ENCODE peak calls at places on chromosomes 5 and 9, in four cellular contexts. One of them, this sample, is unnamed. For H3K4me1, the result is how much of the 10 kb centered on the place peaks cover.

GRCh38 chr9:116141864-116142561 is 11.6 kb upstream of the PAPPA start:
- DNase-seq in A549: no peak
- DNase-seq in transverse colon: no peak
- DNase-seq in CD4-positive, CD25-positive, alpha-beta regulatory T cell: no peak
- DNase-seq in this sample: no peak

GRCh38 chr9:95190413-95190812 is 127.1 kb downstream of the FANCC start:
- DNase-seq in A549: no peak
- DNase-seq in transverse colon: no peak
- DNase-seq in CD4-positive, CD25-positive, alpha-beta regulatory T cell: no peak
- DNase-seq in this sample: no peak

GRCh38 chr9:118651511-118651910 is 717.7 kb downstream of the BRINP1 start:
- DNase-seq in A549: no peak
- DNase-seq in transverse colon: no peak
- DNase-seq in CD4-positive, CD25-positive, alpha-beta regulatory T cell: no peak
- DNase-seq in this sample: no peak

GRCh38 chr9:7983361-7983974 is 183.9 kb upstream of the DMAC1 start:
- DNase-seq in A549: no peak
- DNase-seq in transverse colon: no peak
- DNase-seq in CD4-positive, CD25-positive, alpha-beta regulatory T cell: no peak
- DNase-seq in this sample: no peak

GRCh38 chr5:71757590-71758543 is 38.8 kb downstream of the CARTPT start:
- DNase-seq in A549: peak
- DNase-seq in transverse colon: peak
- DNase-seq in CD4-positive, CD25-positive, alpha-beta regulatory T cell: peak
- DNase-seq in this sample: peak

GRCh38 chr9:7143801-7144200 is 386.0 kb downstream of the KDM4C start:
- DNase-seq in A549: no peak
- DNase-seq in transverse colon: no peak
- DNase-seq in CD4-positive, CD25-positive, alpha-beta regulatory T cell: no peak
- DNase-seq in this sample: no peak

GRCh38 chr5:74056789-74057164 is 430.8 kb downstream of the ARHGEF28 start:
- DNase-seq in A549: peak
- DNase-seq in transverse colon: peak
- DNase-seq in CD4-positive, CD25-positive, alpha-beta regulatory T cell: peak
- DNase-seq in this sample: no peak

GRCh38 chr9:133375116-133375723 is 640 bp downstream of the SURF4 start:
- DNase-seq in A549: peak
- DNase-seq in transverse colon: peak
- DNase-seq in CD4-positive, CD25-positive, alpha-beta regulatory T cell: no peak
- DNase-seq in this sample: no peak

GRCh38 chr5:173615884-173616576 is 420 bp downstream of the BOD1 start:
- DNase-seq in A549: peak
- DNase-seq in transverse colon: peak
- DNase-seq in CD4-positive, CD25-positive, alpha-beta regulatory T cell: peak
- DNase-seq in this sample: peak

GRCh38 chr9:70218767-70219166 is 40.0 kb upstream of the SMC5 start:
- DNase-seq in A549: no peak
- DNase-seq in transverse colon: no peak
- DNase-seq in CD4-positive, CD25-positive, alpha-beta regulatory T cell: no peak
- DNase-seq in this sample: no peak

GRCh38 chr9:126907058-126907457 is 7.5 kb upstream of the RALGPS1 start:
- DNase-seq in A549: no peak
- DNase-seq in transverse colon: no peak
- DNase-seq in CD4-positive, CD25-positive, alpha-beta regulatory T cell: no peak
- DNase-seq in this sample: no peak

GRCh38 chr5:80054682-80055081 is 19.5 kb downstream of the THBS4 start:
- DNase-seq in A549: no peak
- DNase-seq in transverse colon: no peak
- DNase-seq in CD4-positive, CD25-positive, alpha-beta regulatory T cell: no peak
- DNase-seq in this sample: no peak

GRCh38 chr9:124228516-124228915 is 29.2 kb upstream of the NEK6 start:
- DNase-seq in A549: no peak
- DNase-seq in transverse colon: no peak
- DNase-seq in CD4-positive, CD25-positive, alpha-beta regulatory T cell: no peak
- DNase-seq in this sample: no peak

GRCh38 chr5:69512740-69513260 is 20.2 kb downstream of the OCLN start:
- DNase-seq in A549: no peak
- DNase-seq in transverse colon: no peak
- DNase-seq in CD4-positive, CD25-positive, alpha-beta regulatory T cell: no peak
- DNase-seq in this sample: no peak

GRCh38 chr5:167555771-167556170 is 735.7 kb upstream of the WWC1 start:
- DNase-seq in A549: no peak
- DNase-seq in transverse colon: no peak
- DNase-seq in CD4-positive, CD25-positive, alpha-beta regulatory T cell: no peak
- DNase-seq in this sample: no peak

GRCh38 chr5:146390469-146390868 is 51.8 kb downstream of the POU4F3 start:
- DNase-seq in A549: no peak
- DNase-seq in transverse colon: no peak
- DNase-seq in CD4-positive, CD25-positive, alpha-beta regulatory T cell: no peak
- DNase-seq in this sample: no peak

GRCh38 chr5:36398137-36398536 is 96.4 kb upstream of the RANBP3L start:
- DNase-seq in A549: no peak
- DNase-seq in transverse colon: no peak
- DNase-seq in CD4-positive, CD25-positive, alpha-beta regulatory T cell: no peak
- DNase-seq in this sample: no peak

GRCh38 chr5:58183078-58183885 is 276.6 kb downstream of the PLK2 start:
- DNase-seq in A549: no peak
- DNase-seq in transverse colon: no peak
- DNase-seq in CD4-positive, CD25-positive, alpha-beta regulatory T cell: no peak
- DNase-seq in this sample: no peak

GRCh38 chr5:153632748-153633290 is 142.3 kb downstream of the GRIA1 start:
- DNase-seq in A549: no peak
- DNase-seq in transverse colon: no peak
- DNase-seq in CD4-positive, CD25-positive, alpha-beta regulatory T cell: no peak
- DNase-seq in this sample: no peak

GRCh38 chr5:111603446-111603827 is 91.1 kb upstream of the STARD4 start:
- DNase-seq in A549: no peak
- DNase-seq in transverse colon: no peak
- DNase-seq in CD4-positive, CD25-positive, alpha-beta regulatory T cell: no peak
- DNase-seq in this sample: no peak

GRCh38 chr9:107484117-107484723 is 5.3 kb downstream of the KLF4 start:
- DNase-seq in A549: peak
- DNase-seq in transverse colon: peak
- DNase-seq in CD4-positive, CD25-positive, alpha-beta regulatory T cell: peak
- DNase-seq in this sample: no peak

GRCh38 chr9:130414910-130415746 is 29.6 kb upstream of the ASS1 start:
- DNase-seq in A549: no peak
- DNase-seq in transverse colon: peak
- DNase-seq in CD4-positive, CD25-positive, alpha-beta regulatory T cell: no peak
- DNase-seq in this sample: no peak

GRCh38 chr9:76302947-76303550 is 91.2 kb downstream of the RFK start:
- DNase-seq in A549: peak
- DNase-seq in transverse colon: no peak
- DNase-seq in CD4-positive, CD25-positive, alpha-beta regulatory T cell: peak
- DNase-seq in this sample: peak

GRCh38 chr5:36502608-36503007 is 103.8 kb upstream of the SLC1A3 start:
- DNase-seq in A549: no peak
- DNase-seq in transverse colon: no peak
- DNase-seq in CD4-positive, CD25-positive, alpha-beta regulatory T cell: no peak
- DNase-seq in this sample: no peak

GRCh38 chr9:96818535-96818934 is 35.8 kb downstream of the ZNF782 start:
- DNase-seq in A549: no peak
- DNase-seq in transverse colon: no peak
- DNase-seq in CD4-positive, CD25-positive, alpha-beta regulatory T cell: no peak
- DNase-seq in this sample: no peak

GRCh38 chr9:91776409-91777365 is 173.3 kb downstream of the ROR2 start:
- DNase-seq in A549: no peak
- DNase-seq in transverse colon: no peak
- DNase-seq in CD4-positive, CD25-positive, alpha-beta regulatory T cell: no peak
- DNase-seq in this sample: no peak

GRCh38 chr5:170293273-170293672 is 4.3 kb downstream of the LCP2 start:
- DNase-seq in A549: no peak
- DNase-seq in transverse colon: peak
- DNase-seq in CD4-positive, CD25-positive, alpha-beta regulatory T cell: peak
- DNase-seq in this sample: peak

GRCh38 chr9:129007766-129008468 is 20.2 kb downstream of the SH3GLB2 start:
- DNase-seq in A549: no peak
- DNase-seq in transverse colon: no peak
- DNase-seq in CD4-positive, CD25-positive, alpha-beta regulatory T cell: no peak
- DNase-seq in this sample: no peak

GRCh38 chr9:93826905-93827544 is 128.1 kb downstream of the BARX1 start:
- DNase-seq in A549: no peak
- DNase-seq in transverse colon: no peak
- DNase-seq in CD4-positive, CD25-positive, alpha-beta regulatory T cell: no peak
- DNase-seq in this sample: no peak

GRCh38 chr5:93236807-93237421 is 344.1 kb downstream of the NR2F1-AS1 start:
- DNase-seq in A549: no peak
- DNase-seq in transverse colon: no peak
- DNase-seq in CD4-positive, CD25-positive, alpha-beta regulatory T cell: no peak
- DNase-seq in this sample: no peak

GRCh38 chr5:90555666-90556065 is 2.9 kb upstream of the ADGRV1 start:
- DNase-seq in A549: no peak
- DNase-seq in transverse colon: no peak
- DNase-seq in CD4-positive, CD25-positive, alpha-beta regulatory T cell: no peak
- DNase-seq in this sample: no peak

GRCh38 chr5:90557871-90558270 is 726 bp upstream of the ADGRV1 start:
- DNase-seq in A549: no peak
- DNase-seq in transverse colon: no peak
- DNase-seq in CD4-positive, CD25-positive, alpha-beta regulatory T cell: no peak
- DNase-seq in this sample: no peak

GRCh38 chr5:90557391-90557790 is 1.2 kb upstream of the ADGRV1 start:
- DNase-seq in A549: no peak
- DNase-seq in transverse colon: no peak
- DNase-seq in CD4-positive, CD25-positive, alpha-beta regulatory T cell: no peak
- DNase-seq in this sample: no peak

GRCh38 chr5:90560771-90561170 is 2.2 kb downstream of the ADGRV1 start:
- DNase-seq in A549: no peak
- DNase-seq in transverse colon: no peak
- DNase-seq in CD4-positive, CD25-positive, alpha-beta regulatory T cell: no peak
- DNase-seq in this sample: no peak

GRCh38 chr5:90558344-90559192 is at the start of gene ADGRV1:
- DNase-seq in A549: peak
- DNase-seq in transverse colon: peak
- DNase-seq in CD4-positive, CD25-positive, alpha-beta regulatory T cell: no peak
- DNase-seq in this sample: no peak
- H3K4me3 ChIP-seq in A549: peak
- H3K4me3 ChIP-seq in transverse colon: peak
- H3K4me3 ChIP-seq in CD4-positive, CD25-positive, alpha-beta regulatory T cell: no peak
- H3K4me3 ChIP-seq in this sample: peak

GRCh38 chr9:71822935-71823334 is 54.6 kb upstream of the CEMIP2 start:
- DNase-seq in A549: no peak
- DNase-seq in transverse colon: no peak
- DNase-seq in CD4-positive, CD25-positive, alpha-beta regulatory T cell: no peak
- DNase-seq in this sample: no peak
- H3K4me1 ChIP-seq in A549: under half
- H3K4me1 ChIP-seq in transverse colon: under half
- H3K4me1 ChIP-seq in CD4-positive, CD25-positive, alpha-beta regulatory T cell: under half
- H3K4me1 ChIP-seq in this sample: under half

DNA sequence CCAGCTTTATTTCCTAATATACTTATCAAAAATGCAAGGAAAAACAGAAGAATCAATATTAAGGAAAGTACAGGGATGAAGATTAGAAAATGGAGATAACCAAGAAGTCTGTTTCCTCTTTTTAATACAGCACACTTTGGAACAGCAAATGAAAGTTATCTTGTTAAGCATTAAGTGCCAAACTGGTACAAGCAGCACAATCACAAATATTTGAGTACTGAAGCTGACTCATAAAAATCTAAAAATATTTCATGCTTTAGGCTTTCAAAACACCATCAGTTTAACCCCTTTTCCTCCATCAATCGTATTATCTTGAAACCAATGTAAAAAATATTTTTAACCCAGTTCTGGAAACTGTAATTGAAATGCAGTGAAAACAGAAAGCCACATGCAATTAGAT is 2.7 kb downstream of the FBXW11 start:
- DNase-seq in A549: no peak
- DNase-seq in transverse colon: no peak
- DNase-seq in CD4-positive, CD25-positive, alpha-beta regulatory T cell: peak
- DNase-seq in this sample: no peak
- H3K4me3 ChIP-seq in A549: no peak
- H3K4me3 ChIP-seq in transverse colon: no peak
- H3K4me3 ChIP-seq in CD4-positive, CD25-positive, alpha-beta regulatory T cell: peak
- H3K4me3 ChIP-seq in this sample: no peak

DNA sequence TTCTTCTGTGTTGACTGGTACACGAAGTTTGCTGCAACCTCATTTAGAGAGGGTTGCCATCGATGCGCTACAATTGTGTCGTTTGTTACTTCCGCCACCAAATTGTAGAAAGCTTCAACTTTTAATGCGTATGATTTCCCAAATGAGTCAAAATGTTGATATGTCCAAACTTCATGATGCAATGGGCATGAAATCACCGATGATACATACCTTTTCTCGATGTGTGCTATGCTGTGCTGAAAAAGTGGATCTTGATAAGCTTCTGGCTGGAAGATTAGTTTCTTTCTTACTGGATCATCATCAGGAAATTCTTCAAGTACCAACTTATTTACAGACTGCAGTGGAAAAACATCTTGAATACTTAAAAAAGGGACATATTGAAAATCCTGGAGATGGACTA is 65.7 kb downstream of the TMEM38B start:
- DNase-seq in A549: no peak
- DNase-seq in transverse colon: no peak
- DNase-seq in CD4-positive, CD25-positive, alpha-beta regulatory T cell: no peak
- DNase-seq in this sample: no peak
- H3K4me1 ChIP-seq in A549: under half
- H3K4me1 ChIP-seq in transverse colon: under half
- H3K4me1 ChIP-seq in CD4-positive, CD25-positive, alpha-beta regulatory T cell: under half
- H3K4me1 ChIP-seq in this sample: under half

DNA sequence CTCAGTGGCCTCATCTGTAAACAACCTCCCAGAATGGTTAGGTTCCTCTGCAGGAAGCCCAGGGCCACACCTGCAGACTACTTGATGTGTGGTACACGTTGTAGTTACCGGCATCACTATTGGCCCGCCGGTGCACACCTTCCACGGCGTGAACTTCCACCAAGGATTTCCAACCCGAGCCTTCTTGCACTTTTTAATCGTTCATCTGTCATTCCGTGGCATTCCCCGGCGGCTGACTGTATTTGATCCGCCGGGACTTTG is 5.3 kb upstream of the TRIM41 start:
- DNase-seq in A549: no peak
- DNase-seq in transverse colon: peak
- DNase-seq in CD4-positive, CD25-positive, alpha-beta regulatory T cell: peak
- DNase-seq in this sample: peak
- H3K4me3 ChIP-seq in A549: peak
- H3K4me3 ChIP-seq in transverse colon: peak
- H3K4me3 ChIP-seq in CD4-positive, CD25-positive, alpha-beta regulatory T cell: peak
- H3K4me3 ChIP-seq in this sample: peak

GRCh38 chr5:81805086-81805485 is 54.2 kb upstream of the SSBP2 start:
- DNase-seq in A549: no peak
- DNase-seq in transverse colon: no peak
- DNase-seq in CD4-positive, CD25-positive, alpha-beta regulatory T cell: no peak
- DNase-seq in this sample: no peak
- H3K4me1 ChIP-seq in A549: under half
- H3K4me1 ChIP-seq in transverse colon: under half
- H3K4me1 ChIP-seq in CD4-positive, CD25-positive, alpha-beta regulatory T cell: under half
- H3K4me1 ChIP-seq in this sample: under half

DNA sequence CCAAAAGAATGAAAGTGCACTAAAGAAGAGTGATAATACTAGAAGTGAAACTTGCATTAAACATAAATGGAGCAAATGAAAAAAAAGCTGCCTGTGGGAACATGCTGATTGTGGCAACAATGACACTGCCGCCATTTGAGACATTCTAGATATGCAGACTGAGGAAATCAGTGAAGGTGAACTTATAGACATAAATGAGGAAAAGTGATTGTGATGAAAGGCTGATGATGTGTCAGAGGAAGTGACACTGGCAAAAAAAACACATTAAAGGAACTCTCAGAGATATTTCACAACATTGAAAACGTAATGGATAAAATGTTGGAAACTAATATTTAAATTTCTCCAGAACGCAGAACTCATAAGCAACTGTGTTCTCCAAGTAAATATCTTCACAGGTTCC is 1.2 kb downstream of the ERCC8 start:
- DNase-seq in A549: no peak
- DNase-seq in transverse colon: no peak
- DNase-seq in CD4-positive, CD25-positive, alpha-beta regulatory T cell: no peak
- DNase-seq in this sample: no peak
- H3K4me3 ChIP-seq in A549: peak
- H3K4me3 ChIP-seq in transverse colon: no peak
- H3K4me3 ChIP-seq in CD4-positive, CD25-positive, alpha-beta regulatory T cell: peak
- H3K4me3 ChIP-seq in this sample: no peak

This sample was measured in CD8-positive, alpha-beta memory T cell.